ENCODE peak calls at places on chromosomes 12 and 14, in four cellular contexts. P is psoas muscle, L is upper lobe of right lung, R is heart right ventricle. B is an unnamed sample. For H3K9me3 and H3K27me3, the result is how much of the 10 kb centered on the place peaks cover.

GRCh38 chr14:92945544-92945943 is 22.6 kb downstream of the CHGA start:
- DNase-seq in P (no peak), R (no peak), L (no peak), B (no peak)

GRCh38 chr12:66393890-66394289 is 91.6 kb downstream of the HELB start:
- DNase-seq in L (no peak), P (no peak), R (no peak), B (no peak)

GRCh38 chr14:102775855-102776760 is 1.1 kb upstream of the TRAF3 start:
- DNase-seq in P (peak), L (no peak), R (peak), B (no peak)

GRCh38 chr12:20415013-20415412 is 46.7 kb downstream of the PDE3A start:
- DNase-seq in R (peak), L (no peak), P (no peak), B (no peak)

GRCh38 chr14:72801381-72801812 is 92.5 kb downstream of the DPF3 start:
- DNase-seq in P (no peak), L (no peak), R (no peak), B (no peak)

GRCh38 chr12:54147186-54147585 is 41.6 kb downstream of the SMUG1 start:
- DNase-seq in L (peak), P (no peak), R (no peak), B (no peak)

GRCh38 chr14:64198021-64198420 is 96.2 kb downstream of the ESR2 start:
- DNase-seq in R (no peak), L (no peak), P (no peak), B (no peak)

GRCh38 chr12:82650627-82651337 is 35.9 kb upstream of the TMTC2 start:
- DNase-seq in R (peak), L (no peak), P (no peak), B (no peak)

GRCh38 chr14:100056964-100057817 is 8.0 kb upstream of the EVL start:
- DNase-seq in P (no peak), R (no peak), L (no peak), B (no peak)

GRCh38 chr14:85276829-85277228 is 253.1 kb upstream of the FLRT2 start:
- DNase-seq in P (no peak), L (no peak), R (no peak), B (no peak)

DNA sequence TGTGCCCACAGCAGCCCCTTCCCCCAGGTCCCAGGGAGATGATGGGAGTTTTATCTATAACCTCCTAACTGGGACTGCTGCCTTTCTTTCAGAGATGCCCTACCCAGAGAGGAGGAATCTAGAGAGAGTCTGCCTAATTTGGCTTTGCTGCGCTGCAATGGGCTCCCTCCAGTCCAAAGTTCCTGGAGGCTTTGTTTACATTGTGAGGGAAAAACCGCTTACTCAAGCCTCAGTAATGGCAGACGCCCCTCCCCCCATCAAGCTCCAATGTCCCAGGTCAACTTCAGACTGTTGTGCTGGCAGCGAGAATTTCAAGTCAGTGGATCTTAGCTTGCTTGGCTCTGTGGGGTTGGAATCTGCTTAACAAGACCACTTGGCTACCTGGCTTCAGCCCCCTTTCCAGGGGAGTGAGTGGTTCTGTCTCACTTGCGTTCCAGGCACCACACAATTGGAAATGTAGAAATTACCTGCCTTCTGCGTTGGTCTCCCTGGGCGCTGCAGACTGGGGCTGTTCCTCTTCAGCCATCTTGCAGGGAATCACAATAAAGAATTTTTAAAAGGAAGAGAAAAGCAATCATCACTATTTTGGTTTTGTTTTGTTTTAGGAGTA is 262.5 kb downstream of the FOXG1 start:
- DNase-seq in P (no peak), R (no peak), L (no peak), B (no peak)
- H3K4me3 ChIP-seq in P (no peak), R (no peak), L (no peak), B (no peak)

DNA sequence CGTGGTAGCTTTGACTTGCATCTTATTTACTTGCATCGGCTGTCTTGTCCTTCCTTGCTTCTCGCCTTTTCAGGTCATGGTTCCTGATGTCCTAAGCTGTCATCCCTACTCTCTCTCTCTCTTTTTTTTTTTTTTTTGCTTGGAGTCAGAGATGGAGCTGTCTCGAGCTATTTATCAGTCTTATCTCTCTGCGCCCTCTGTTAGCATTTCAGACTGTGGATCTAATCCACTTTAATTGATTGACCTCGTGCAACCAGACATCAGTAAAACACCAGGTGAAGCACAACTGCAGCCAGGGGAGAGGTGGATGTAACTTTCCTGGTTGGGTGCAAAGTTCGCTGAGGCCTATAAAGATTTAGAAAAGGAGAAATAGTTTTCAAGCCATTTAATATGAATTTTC is 554.8 kb downstream of the DIO2 start:
- DNase-seq in R (no peak), P (no peak), L (no peak), B (no peak)
- H3K9me3 ChIP-seq in R (under half), P (under half), L (under half), B (under half)

DNA sequence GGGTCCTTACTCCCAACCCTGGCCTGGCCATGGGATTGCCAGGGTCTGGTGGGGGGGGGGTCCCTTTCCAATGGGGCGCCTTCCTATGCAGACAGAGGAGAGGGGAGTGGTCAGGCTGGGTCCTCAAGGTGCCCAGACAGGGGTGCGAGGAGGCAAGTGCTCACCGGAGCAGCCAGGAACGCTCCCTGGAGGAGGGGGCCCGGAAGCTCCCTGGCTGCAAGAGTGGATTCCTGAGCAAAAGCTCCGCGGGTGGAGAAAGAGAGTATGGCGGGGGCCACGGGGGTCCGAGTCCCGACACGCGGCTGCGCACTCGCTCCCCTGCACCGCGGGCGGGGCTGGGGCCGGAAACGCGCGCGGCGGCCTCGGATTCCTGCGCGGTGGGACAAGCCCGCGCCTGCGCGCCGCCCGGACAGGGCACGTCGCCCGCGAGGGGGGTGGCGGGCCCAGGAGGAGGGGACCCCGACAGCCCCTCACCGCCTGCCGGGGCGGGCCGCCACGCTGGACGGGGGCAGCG is 27.7 kb upstream of the GPR132 start:
- DNase-seq in P (peak), R (peak), L (peak), B (peak)
- H3K27me3 ChIP-seq in P (under half), R (under half), L (under half), B (under half)

DNA sequence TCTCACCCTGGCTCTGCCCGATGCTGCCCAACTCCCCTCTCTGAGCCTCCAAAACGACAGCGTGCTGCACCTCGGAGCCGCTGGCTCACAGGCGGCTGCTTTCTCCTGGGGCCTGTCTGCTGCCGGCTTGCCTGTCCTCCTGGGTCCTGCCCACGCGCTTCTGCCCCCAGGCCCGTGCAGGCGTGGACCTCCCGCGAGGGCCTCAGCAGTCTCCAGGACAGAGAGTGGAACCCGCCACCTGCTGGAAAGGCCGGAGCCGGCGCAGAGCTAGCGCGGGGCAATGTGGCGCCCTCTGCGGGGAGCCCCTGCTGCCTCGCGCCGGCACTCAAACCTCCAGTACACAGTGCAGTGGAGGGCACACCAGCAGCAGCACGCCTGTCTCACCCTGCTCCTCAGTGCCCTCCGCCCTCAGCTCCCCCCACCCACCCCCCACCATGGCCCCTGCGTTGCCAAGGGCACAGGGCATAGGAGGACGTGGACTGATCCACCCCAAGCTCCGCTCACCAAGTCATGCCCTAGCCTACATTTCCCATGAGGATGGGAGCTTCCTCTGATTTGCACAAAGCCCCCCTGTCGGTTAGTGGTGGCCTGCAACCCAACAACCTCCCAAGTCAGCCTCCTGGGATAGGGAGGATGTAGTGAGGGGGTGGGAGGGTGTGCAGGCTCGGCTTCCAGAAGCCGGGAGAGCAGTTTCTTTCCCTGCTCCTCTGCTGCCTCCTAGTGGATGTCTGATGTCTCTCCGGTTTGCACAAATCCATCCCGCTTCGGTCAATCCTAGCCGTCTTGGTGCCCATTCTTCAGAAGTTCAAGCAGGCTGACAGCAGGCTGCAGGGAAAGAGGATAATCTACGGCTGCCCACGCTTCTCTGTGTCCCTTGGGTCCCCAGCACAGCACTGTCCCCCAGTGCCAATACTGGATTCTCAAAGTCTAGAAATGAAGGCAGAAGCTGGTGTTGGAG is 25.2 kb downstream of the KRT8 start:
- DNase-seq in P (peak), L (peak), R (peak), B (peak)
- H3K4me3 ChIP-seq in P (peak), L (peak), R (no peak), B (no peak)

GRCh38 chr12:34327671-34328070 is 305.4 kb downstream of the ALG10 start:
- DNase-seq in R (no peak), P (no peak), L (no peak), B (no peak)
- H3K9me3 ChIP-seq in R (under half), P (under half), L (under half), B (under half)